ENCODE peak calls at places on chromosomes 4 and X, in six cellular contexts. O, M, I, B, P and W are unnamed samples.

GRCh38 chrX:72663737-72664136 is 50.4 kb downstream of the PHKA1 start:
- DNase-seq in O (no peak), M (no peak), I (no peak), B (no peak), P (no peak), W (no peak)

GRCh38 chr4:71184195-71184781 is 154.5 kb upstream of the SLC4A4 start:
- DNase-seq in O (peak; percentile 69), M (peak; percentile 4), I (peak; percentile 33), B (no peak), P (no peak), W (peak; percentile 18)

GRCh38 chr4:153274967-153275366 is 69.5 kb upstream of the MND1 start:
- DNase-seq in O (no peak), M (no peak), I (no peak), B (no peak), P (no peak), W (no peak)

GRCh38 chrX:47568656-47569295 is 7.8 kb downstream of the ARAF start:
- DNase-seq in O (no peak), M (no peak), I (no peak), B (no peak), P (no peak), W (peak; percentile 14)

GRCh38 chr4:186029731-186030421 is 39.1 kb upstream of the TLR3 start:
- DNase-seq in O (peak; percentile 72), M (no peak), I (peak; percentile 48), B (no peak), P (peak; percentile 35), W (no peak)

GRCh38 chr4:183422962-183423653 is 21.3 kb upstream of the CDKN2AIP start:
- DNase-seq in O (peak; percentile 27), M (peak; percentile 68), I (no peak), B (no peak), P (no peak), W (no peak)

GRCh38 chr4:168879178-168879577 is 130.9 kb downstream of the CBR4 start:
- DNase-seq in O (no peak), M (no peak), I (no peak), B (no peak), P (no peak), W (no peak)

GRCh38 chr4:169096221-169096620 is 86.2 kb upstream of the CBR4 start:
- DNase-seq in O (no peak), M (no peak), I (no peak), B (no peak), P (no peak), W (no peak)

GRCh38 chr4:86048426-86048825 is 311.4 kb downstream of the MAPK10 start:
- DNase-seq in O (peak; percentile 33), M (no peak), I (no peak), B (no peak), P (no peak), W (no peak)